ENCODE peak calls at places on chromosomes 1 and 21, in six cellular contexts. H is ovary, E is OCI-LY7, T is adrenal gland, A is Panc1, I is lower lobe of right lung. O is an unnamed sample.

GRCh38 chr1:156894711-156895407 is 1.3 kb downstream of the PEAR1 start:
- DNase-seq in I (peak; percentile 44), A (no peak), H (peak; percentile 70), E (no peak), T (no peak), O (peak; percentile 65)

GRCh38 chr21:43343992-43344886 is 82.7 kb downstream of the SIK1 start:
- DNase-seq in E (no peak), I (peak; percentile 87), A (no peak), H (peak; percentile 67), T (no peak), O (no peak)

GRCh38 chr1:156308078-156308477 is 9.0 kb upstream of the VHLL start:
- DNase-seq in H (no peak), I (no peak), A (no peak), T (no peak), E (no peak), O (no peak)

GRCh38 chr1:243390315-243390875 is 134.6 kb downstream of the SDCCAG8 start:
- DNase-seq in H (no peak), T (no peak), I (no peak), E (no peak), A (no peak), O (no peak)

GRCh38 chr1:214349781-214350180 is 68.8 kb downstream of the SMYD2 start:
- DNase-seq in T (no peak), E (no peak), A (no peak), H (no peak), I (no peak), O (no peak)

GRCh38 chr21:31875424-31876097 is 2.7 kb downstream of the HUNK start:
- DNase-seq in E (no peak), A (no peak), I (no peak), T (no peak), H (no peak), O (no peak)

GRCh38 chr1:37682334-37682987 is 9.9 kb upstream of the CDCA8 start:
- DNase-seq in T (peak; percentile 72), A (peak; percentile 42), I (peak; percentile 66), H (peak; percentile 79), E (peak; percentile 81), O (peak; percentile 60)

GRCh38 chr1:201254625-201255469 is 28.5 kb upstream of the PKP1 start:
- DNase-seq in A (no peak), E (peak; percentile 50), T (peak; percentile 62), I (peak; percentile 73), H (peak; percentile 51), O (peak; percentile 83)

GRCh38 chr1:11531314-11531870 is 52.4 kb downstream of the DISP3 start:
- DNase-seq in T (no peak), H (no peak), I (no peak), A (no peak), E (no peak), O (no peak)

GRCh38 chr1:212428496-212428895 is 4.2 kb upstream of the NENF start:
- DNase-seq in E (no peak), T (no peak), I (no peak), A (no peak), H (no peak), O (no peak)

GRCh38 chr1:93629101-93630059 is 52.3 kb downstream of the BCAR3 start:
- DNase-seq in I (no peak), T (peak; percentile 46), E (peak; percentile 83), H (no peak), A (peak; percentile 60), O (peak; percentile 27)

GRCh38 chr21:39955326-39955725 is 88.1 kb downstream of the PCP4 start:
- DNase-seq in E (no peak), H (no peak), I (no peak), T (no peak), A (no peak), O (no peak)
- H3K4me3 ChIP-seq in E (no peak overlapping the region), H (no peak overlapping the region), I (no peak overlapping the region), T (no peak overlapping the region), A (no peak overlapping the region), O (no peak overlapping the region)

GRCh38 chr1:8465692-8466091 is 147.8 kb downstream of the SLC45A1 start:
- DNase-seq in A (no peak), T (no peak), H (no peak), E (peak; percentile 40), I (no peak), O (no peak)
- H3K4me1 ChIP-seq in A (peaks cover 27% of the 10 kb centered on the region), T (peaks cover 36% of the 10 kb centered on the region), H (peaks cover 21% of the 10 kb centered on the region), E (peaks cover 80% of the 10 kb centered on the region), I (peaks cover 64% of the 10 kb centered on the region), O (no peaks in the 10 kb centered on the region)

GRCh38 chr1:111334169-111334568 is 43.5 kb downstream of the CHIA start:
- DNase-seq in E (peak; percentile 74), I (no peak), T (no peak), H (no peak), A (no peak), O (peak; percentile 15)

GRCh38 chr1:111332190-111332589 is 41.5 kb downstream of the CHIA start:
- DNase-seq in H (no peak), E (no peak), I (no peak), T (no peak), A (no peak), O (no peak)
- H3K9me3 ChIP-seq in H (no peaks in the 10 kb centered on the region), E (peaks cover 10% of the 10 kb centered on the region), I (peaks cover 11% of the 10 kb centered on the region), T (peaks cover 9% of the 10 kb centered on the region), A (no peaks in the 10 kb centered on the region), O (no peaks in the 10 kb centered on the region)

GRCh38 chr1:65168867-65169266 is 20.9 kb downstream of the AK4 start:
- DNase-seq in I (no peak), T (no peak), A (no peak), H (no peak), E (no peak), O (no peak)
- H3K4me3 ChIP-seq in I (no peak overlapping the region), T (no peak overlapping the region), A (no peak overlapping the region), H (no peak overlapping the region), E (no peak overlapping the region), O (no peak overlapping the region)

GRCh38 chr1:101008229-101008628 is 17.4 kb downstream of the DPH5 start:
- DNase-seq in H (no peak), I (no peak), E (no peak), T (no peak), A (no peak), O (no peak)

GRCh38 chr1:101017448-101017847 is 8.1 kb downstream of the DPH5 start:
- DNase-seq in E (no peak), I (no peak), T (no peak), H (no peak), A (no peak), O (no peak)

GRCh38 chr1:101013776-101014175 is 11.8 kb downstream of the DPH5 start:
- DNase-seq in E (no peak), T (no peak), I (no peak), H (no peak), A (no peak), O (no peak)
- H3K4me1 ChIP-seq in E (no peaks in the 10 kb centered on the region), T (no peaks in the 10 kb centered on the region), I (no peaks in the 10 kb centered on the region), H (no peaks in the 10 kb centered on the region), A (no peaks in the 10 kb centered on the region), O (no peaks in the 10 kb centered on the region)

DNA sequence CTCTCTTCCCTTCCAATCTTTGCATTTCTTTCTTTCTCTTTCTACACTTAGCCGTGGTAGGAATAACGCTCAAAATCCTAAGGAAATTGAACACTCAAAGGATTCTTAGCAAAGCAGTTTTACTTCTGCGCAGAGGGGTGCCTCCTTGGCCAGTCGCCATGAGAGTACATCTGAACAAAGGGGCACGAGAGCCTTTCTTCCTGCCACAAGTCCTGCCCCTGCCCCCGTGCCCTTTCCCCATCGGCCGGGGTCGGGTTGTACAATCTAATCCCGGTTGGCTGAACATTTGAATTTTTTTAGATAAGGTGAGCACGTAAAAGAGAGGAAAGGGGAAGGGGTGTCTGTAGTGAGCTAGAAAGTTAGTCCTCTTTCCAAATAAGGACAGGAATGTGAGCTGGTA is 28.6 kb upstream of the COL6A1 start:
- DNase-seq in T (no peak), E (no peak), H (peak; percentile 55), I (no peak), A (no peak), O (no peak)
- H3K9me3 ChIP-seq in T (no peaks in the 10 kb centered on the region), E (no peaks in the 10 kb centered on the region), H (no peaks in the 10 kb centered on the region), I (no peaks in the 10 kb centered on the region), A (no peaks in the 10 kb centered on the region), O (no peaks in the 10 kb centered on the region)

GRCh38 chr1:40381268-40382109 is 8.0 kb downstream of the SMAP2 start:
- DNase-seq in I (no peak), T (no peak), A (no peak), H (no peak), E (peak; percentile 88), O (no peak)
- H3K4me3 ChIP-seq in I (peak overlapping the region; percentile 9), T (no peak overlapping the region), A (no peak overlapping the region), H (no peak overlapping the region), E (peak overlapping the region; percentile 66), O (no peak overlapping the region)

GRCh38 chr1:116538527-116538926 is 32.3 kb downstream of the CD58 start:
- DNase-seq in E (no peak), A (no peak), I (no peak), T (no peak), H (no peak), O (no peak)
- H3K4me1 ChIP-seq in E (peaks cover 9% of the 10 kb centered on the region), A (no peaks in the 10 kb centered on the region), I (peaks cover 8% of the 10 kb centered on the region), T (peaks cover 13% of the 10 kb centered on the region), H (no peaks in the 10 kb centered on the region), O (peaks cover 7% of the 10 kb centered on the region)

O was measured in BE2C.